ENCODE peak calls at places on chromosomes 13 and 19, in seven cellular contexts. V is K562, U is DND-41, X is IMR-90, S is MM.1S, K is PC-3, W is GM23248. N is an unnamed sample.

GRCh38 chr13:66860868-66861447 is 369.2 kb downstream of the PCDH9 start:
- DNase-seq in W (no peak), K (no peak), S (no peak), X (no peak), V (no peak), U (no peak), N (no peak)

GRCh38 chr19:34838248-34838647 is 65.2 kb upstream of the ZNF599 start:
- DNase-seq in X (no peak), S (no peak), K (peak; percentile 12), W (peak; percentile 5), U (no peak), V (peak; percentile 28), N (peak; percentile 49)

GRCh38 chr19:50896591-50897190 is 14.5 kb downstream of the KLK4 start:
- DNase-seq in W (peak; percentile 67), U (no peak), K (peak; percentile 75), V (peak; percentile 50), S (no peak), X (peak; percentile 65), N (no peak)

GRCh38 chr19:57282011-57282636 is 1.8 kb downstream of the ZNF460 start:
- DNase-seq in S (peak; percentile 10), V (no peak), K (peak; percentile 62), U (no peak), X (no peak), W (no peak), N (no peak)

GRCh38 chr13:47822036-47822435 is 179.0 kb downstream of the SUCLA2 start:
- DNase-seq in U (no peak), K (no peak), W (no peak), X (no peak), S (no peak), V (no peak), N (no peak)

GRCh38 chr19:13797870-13798269 is 2.6 kb downstream of the ZSWIM4 start:
- DNase-seq in K (peak; percentile 89), U (no peak), X (peak; percentile 71), S (no peak), W (peak; percentile 90), V (no peak), N (no peak)

GRCh38 chr13:46303743-46304385 is 83.2 kb downstream of the RUBCNL start:
- DNase-seq in U (no peak), V (no peak), W (no peak), X (no peak), K (no peak), S (no peak), N (no peak)

GRCh38 chr13:20696073-20696472 is 7.4 kb upstream of the IL17D start:
- DNase-seq in S (no peak), X (no peak), W (no peak), U (no peak), V (no peak), K (no peak), N (no peak)

GRCh38 chr19:33376423-33376822 is 2.9 kb downstream of the CEBPG start:
- DNase-seq in U (no peak), V (no peak), K (peak; percentile 81), X (peak; percentile 87), S (no peak), W (peak; percentile 94), N (no peak)

DNA sequence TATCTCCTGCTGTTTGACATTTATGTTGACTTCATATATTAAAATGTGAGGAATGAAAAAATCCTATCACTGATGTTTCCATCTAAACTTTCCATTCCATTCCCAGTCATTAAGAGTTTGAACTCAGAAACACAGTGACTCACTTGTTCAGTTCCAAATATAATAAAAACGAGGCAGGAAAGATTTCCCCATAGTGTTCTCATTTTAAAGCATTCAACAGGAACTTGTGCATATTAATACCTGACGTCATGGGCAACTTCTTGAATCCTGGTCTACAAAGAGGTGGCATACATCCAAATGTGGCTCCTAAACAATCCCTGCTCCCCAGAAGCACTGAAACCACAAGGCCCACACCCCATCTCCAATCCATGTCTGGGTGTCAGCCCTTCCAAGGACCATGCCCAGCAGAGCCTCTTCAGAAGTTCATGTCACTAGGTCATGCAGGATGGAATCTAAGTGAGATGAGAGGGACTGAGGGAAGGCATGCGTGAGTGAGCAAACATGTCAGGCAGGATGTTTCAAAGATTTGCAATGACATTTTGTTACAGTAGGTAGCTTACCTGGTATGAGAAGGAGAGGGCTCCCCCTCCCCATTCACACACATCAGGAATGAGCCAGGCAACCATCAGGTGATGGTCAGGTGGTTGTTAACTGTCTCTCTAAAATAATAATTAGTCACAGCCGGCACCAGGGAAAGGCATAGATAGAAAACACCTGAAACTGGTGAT is 9.4 kb upstream of the ERVV-2 start:
- DNase-seq in K (no peak), V (no peak), U (no peak), W (peak; percentile 49), X (no peak), S (no peak), N (no peak)
- H2AFZ ChIP-seq in K (no peak overlapping the region), V (no peak overlapping the region), U (no peak overlapping the region), W (no peak overlapping the region), X (no peak overlapping the region), S (no peak overlapping the region), N (no peak overlapping the region)

GRCh38 chr13:32825481-32825880 is 190.7 kb upstream of the KL start:
- DNase-seq in W (no peak), V (no peak), X (no peak), S (no peak), U (no peak), K (no peak), N (no peak)
- H3K4me2 ChIP-seq in W (no peak overlapping the region), V (no peak overlapping the region), X (no peak overlapping the region), S (no peak overlapping the region), U (no peak overlapping the region), K (peak overlapping the region; percentile 63), N (no peak overlapping the region)

DNA sequence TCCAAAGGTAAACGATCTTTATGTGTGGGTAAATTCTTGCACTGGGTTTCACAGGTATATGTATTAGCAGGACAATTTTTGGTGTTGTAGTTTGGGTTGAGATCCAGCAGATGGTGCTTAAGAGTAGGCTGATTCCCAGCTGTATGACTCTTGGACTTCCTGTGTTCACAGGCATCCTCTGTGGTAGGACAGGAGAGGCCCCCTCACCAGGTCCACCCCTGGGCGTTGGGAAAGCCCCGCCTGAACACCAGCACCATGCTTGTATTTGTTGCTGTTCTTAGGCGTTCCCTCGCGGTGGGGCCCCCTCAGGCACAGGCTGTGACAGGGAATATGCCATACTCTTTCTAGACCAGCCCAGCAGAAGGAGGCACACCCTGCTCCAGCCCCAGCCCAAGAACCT is 49.5 kb upstream of the PCDH17 start:
- DNase-seq in W (no peak), U (no peak), S (no peak), V (no peak), K (no peak), X (no peak), N (peak; percentile 3)
- H2AFZ ChIP-seq in W (no peak overlapping the region), U (no peak overlapping the region), S (no peak overlapping the region), V (no peak overlapping the region), K (no peak overlapping the region), X (no peak overlapping the region), N (peak overlapping the region; percentile 26)

DNA sequence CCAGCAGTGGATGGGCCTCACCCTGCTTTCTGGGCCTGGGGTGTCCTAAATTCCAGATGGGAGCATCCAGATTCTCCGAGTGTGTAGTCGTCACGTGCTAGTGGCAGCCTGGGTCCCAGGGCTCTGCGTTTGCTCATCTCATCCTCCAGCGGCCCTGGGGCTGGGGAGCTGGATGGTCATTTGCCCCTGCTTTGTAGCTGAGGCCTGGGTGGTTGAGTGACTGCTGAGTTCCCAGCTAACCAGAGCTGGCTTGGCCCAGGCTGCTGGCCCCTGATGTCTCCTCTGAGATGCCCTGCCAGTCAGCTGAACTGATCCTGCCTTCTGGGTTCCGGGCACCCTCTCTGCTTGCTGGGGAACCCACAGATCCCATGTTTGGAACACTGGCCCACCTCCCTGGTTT is 22.5 kb upstream of the CRTC1 start:
- DNase-seq in V (no peak), K (no peak), X (no peak), W (no peak), S (no peak), U (no peak), N (no peak)
- H3K4me2 ChIP-seq in V (no peak overlapping the region), K (no peak overlapping the region), X (peak overlapping the region; percentile 3), W (no peak overlapping the region), S (no peak overlapping the region), U (no peak overlapping the region), N (no peak overlapping the region)